ENCODE peak calls at places on chromosomes 5 and 9, in nine cellular contexts. J is activated naive CD4-positive, alpha-beta T cell treated with Interleukin-2 at 50 U/mL for 16 hours; B is stimulated activated CD8-positive, alpha-beta memory T cell treated with anti-CD3 and anti-CD28 coated beads, Interleukin-4, amount 100 ng/mL, for 4 hours; G is B cell; E is SW 1271; H is CD4-positive, alpha-beta T cell; S is aorta; M is kidney; T is C1 segment of cervical spinal cord. P is an unnamed sample.

GRCh38 chr5:128201065-128201926 is 117.7 kb downstream of the SLC12A2 start:
- DNase-seq in J (peak), B (peak), G (peak), E (peak), H (peak), S (peak), M (peak), T (peak), P (peak)

GRCh38 chr9:128715436-128715750 is 8.5 kb downstream of the ZDHHC12 start:
- DNase-seq in J (no peak), B (no peak), G (no peak), E (no peak), H (no peak), S (peak), M (peak), T (no peak), P (no peak)

GRCh38 chr9:76878933-76879332 is 27.0 kb downstream of the PRUNE2 start:
- DNase-seq in J (no peak), B (no peak), G (no peak), E (no peak), H (no peak), S (no peak), M (no peak), T (no peak), P (no peak)

GRCh38 chr5:178280631-178281030 is 48.0 kb upstream of the PHYKPL start:
- DNase-seq in J (no peak), B (no peak), G (no peak), E (no peak), H (no peak), S (peak), M (peak), T (no peak), P (no peak)

GRCh38 chr5:145946112-145946861 is 9.9 kb downstream of the SH3RF2 start:
- DNase-seq in J (no peak), B (no peak), G (no peak), E (peak), H (no peak), S (no peak), M (no peak), T (no peak), P (peak)

GRCh38 chr9:136451221-136451877 is 11.7 kb upstream of the INPP5E start:
- DNase-seq in J (no peak), B (no peak), G (no peak), E (no peak), H (no peak), S (no peak), M (no peak), T (no peak), P (no peak)

GRCh38 chr9:125429476-125430160 is 168.0 kb downstream of the GAPVD1 start:
- DNase-seq in J (no peak), B (no peak), G (no peak), E (no peak), H (no peak), S (peak), M (peak), T (no peak), P (no peak)

GRCh38 chr5:57871496-57871895 is 388.9 kb upstream of the ACTBL2 start:
- DNase-seq in J (no peak), B (no peak), G (no peak), E (no peak), H (no peak), S (no peak), M (no peak), T (no peak), P (no peak)

GRCh38 chr9:89591291-89592200 is 13.3 kb upstream of the GADD45G start:
- DNase-seq in J (no peak), B (no peak), G (no peak), E (no peak), H (no peak), S (no peak), M (no peak), T (no peak), P (no peak)

GRCh38 chr9:114225534-114226288 is 70.4 kb downstream of the COL27A1 start:
- DNase-seq in J (no peak), B (no peak), G (no peak), E (peak), H (no peak), S (no peak), M (no peak), T (no peak), P (no peak)

P was measured in gastrocnemius medialis.